ENCODE peak calls at places on chromosomes 6 and 20, in four cellular contexts. One of them, this sample, is unnamed.

GRCh38 chr6:170040115-170040500 is 250.8 kb downstream of the DLL1 start:
- DNase-seq in HTR-8/SVneo: no peak
- DNase-seq in AG08395: no peak
- DNase-seq in esophagus muscularis mucosa: no peak
- DNase-seq in this sample: no peak

GRCh38 chr6:136775548-136775947 is 16.7 kb downstream of the MAP3K5 start:
- DNase-seq in AG08395: peak
- DNase-seq in esophagus muscularis mucosa: no peak
- DNase-seq in HTR-8/SVneo: no peak
- DNase-seq in this sample: no peak

GRCh38 chr6:91660893-91661292 is 1074.0 kb upstream of the MAP3K7 start:
- DNase-seq in esophagus muscularis mucosa: no peak
- DNase-seq in AG08395: no peak
- DNase-seq in HTR-8/SVneo: no peak
- DNase-seq in this sample: no peak

GRCh38 chr6:105374010-105374420 is 28.9 kb downstream of the PREP start:
- DNase-seq in HTR-8/SVneo: peak
- DNase-seq in esophagus muscularis mucosa: no peak
- DNase-seq in AG08395: no peak
- DNase-seq in this sample: no peak

GRCh38 chr20:48897298-48898044 is 24.0 kb upstream of the ARFGEF2 start:
- DNase-seq in AG08395: peak
- DNase-seq in HTR-8/SVneo: peak
- DNase-seq in esophagus muscularis mucosa: no peak
- DNase-seq in this sample: no peak

GRCh38 chr6:156953478-156954146 is 176.4 kb downstream of the ARID1B start:
- DNase-seq in HTR-8/SVneo: peak
- DNase-seq in AG08395: peak
- DNase-seq in esophagus muscularis mucosa: no peak
- DNase-seq in this sample: no peak

GRCh38 chr6:112503210-112503609 is 156.1 kb downstream of the RFPL4B start:
- DNase-seq in AG08395: peak
- DNase-seq in HTR-8/SVneo: no peak
- DNase-seq in esophagus muscularis mucosa: no peak
- DNase-seq in this sample: no peak

GRCh38 chr20:58746551-58747399 is 54.2 kb downstream of the NPEPL1 start:
- DNase-seq in AG08395: no peak
- DNase-seq in HTR-8/SVneo: no peak
- DNase-seq in esophagus muscularis mucosa: no peak
- DNase-seq in this sample: no peak